ENCODE peak calls at places on chromosomes 16 and 17, in five cellular contexts. U is Peyer's patch, S is WTC11, P is B cell, Q is ovary. M is an unnamed sample.

GRCh38 chr16:89828199-89828869 is at the start of gene SPIRE2:
- DNase-seq in Q (peak), P (peak), U (peak), S (peak), M (peak)

GRCh38 chr17:80474231-80474932 is 2.0 kb downstream of the NPTX1 start:
- DNase-seq in U (no peak), S (no peak), P (peak), Q (no peak), M (no peak)

GRCh38 chr17:82938486-82939212 is 98.8 kb upstream of the ZNF750 start:
- DNase-seq in Q (peak), S (peak), U (no peak), P (no peak), M (no peak)

GRCh38 chr17:35559495-35559894 is 1.1 kb downstream of the SLFN14 start:
- DNase-seq in Q (no peak), S (no peak), P (no peak), U (no peak), M (no peak)

GRCh38 chr16:77387810-77388209 is 47.0 kb downstream of the ADAMTS18 start:
- DNase-seq in S (no peak), Q (no peak), U (no peak), P (no peak), M (no peak)

GRCh38 chr16:8679156-8679555 is 4.7 kb downstream of the ABAT start:
- DNase-seq in S (no peak), U (no peak), Q (no peak), P (no peak), M (no peak)

GRCh38 chr17:63701477-63702222 is 1.7 kb upstream of the LIMD2 start:
- DNase-seq in U (peak), S (no peak), P (peak), Q (no peak), M (peak)

GRCh38 chr17:69524854-69525253 is 110.4 kb downstream of the MAP2K6 start:
- DNase-seq in Q (no peak), S (no peak), P (no peak), U (no peak), M (no peak)

GRCh38 chr17:61040666-61041065 is 359.0 kb upstream of the TBX2 start:
- DNase-seq in Q (no peak), S (no peak), U (no peak), P (no peak), M (no peak)

GRCh38 chr16:87146676-87147075 is 170.5 kb downstream of the C16orf95 start:
- DNase-seq in U (no peak), Q (no peak), S (no peak), P (no peak), M (no peak)

GRCh38 chr17:65182233-65182632 is 45.1 kb downstream of the RGS9 start:
- DNase-seq in Q (no peak), U (no peak), P (no peak), S (no peak), M (no peak)
- TF ChIP-seq CTCF in Q (no peak), U (no peak), P (no peak), S (no peak), M (no peak)

GRCh38 chr17:19412510-19412909 is 1.5 kb downstream of the RNF112 start:
- DNase-seq in Q (no peak), P (no peak), U (no peak), S (no peak), M (no peak)

GRCh38 chr17:19410101-19410500 is 931 bp upstream of the RNF112 start:
- DNase-seq in U (no peak), Q (no peak), P (no peak), S (no peak), M (no peak)

GRCh38 chr17:19411641-19412040 is 609 bp downstream of the RNF112 start:
- DNase-seq in P (no peak), Q (no peak), U (no peak), S (no peak), M (no peak)

GRCh38 chr17:19409509-19409908 is 1.5 kb upstream of the RNF112 start:
- DNase-seq in Q (no peak), U (no peak), P (no peak), S (no peak), M (no peak)

DNA sequence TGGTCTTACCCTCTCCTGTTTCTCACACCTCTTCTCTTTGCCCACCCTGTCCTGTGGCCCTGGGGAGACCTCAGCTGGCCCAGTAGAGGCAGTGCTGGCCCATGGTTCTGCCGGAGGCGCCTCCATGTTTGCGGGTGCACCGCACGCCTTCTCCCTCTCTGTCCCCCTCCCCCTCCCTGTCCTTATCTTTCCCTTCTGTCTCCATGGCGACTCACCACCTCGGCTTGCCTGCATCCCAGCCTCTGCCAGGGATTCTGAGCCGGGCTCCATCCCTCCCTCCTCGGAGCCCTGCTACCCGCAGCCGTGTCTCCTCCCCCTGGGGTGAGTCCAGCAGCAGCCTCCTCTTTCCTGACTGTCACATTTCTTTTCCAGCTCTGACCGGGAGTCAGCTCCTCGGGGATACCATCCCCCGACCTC is at the start of gene RNF112:
- DNase-seq in S (no peak), U (no peak), P (no peak), Q (no peak), M (no peak)
- TF ChIP-seq CTCF in S (no peak), U (no peak), P (no peak), Q (no peak), M (no peak)

GRCh38 chr16:81350306-81350615 is 35.5 kb downstream of the GAN start:
- DNase-seq in Q (no peak), S (no peak), P (no peak), U (no peak), M (no peak)
- TF ChIP-seq CTCF in Q (no peak), S (no peak), P (no peak), U (peak), M (no peak)

DNA sequence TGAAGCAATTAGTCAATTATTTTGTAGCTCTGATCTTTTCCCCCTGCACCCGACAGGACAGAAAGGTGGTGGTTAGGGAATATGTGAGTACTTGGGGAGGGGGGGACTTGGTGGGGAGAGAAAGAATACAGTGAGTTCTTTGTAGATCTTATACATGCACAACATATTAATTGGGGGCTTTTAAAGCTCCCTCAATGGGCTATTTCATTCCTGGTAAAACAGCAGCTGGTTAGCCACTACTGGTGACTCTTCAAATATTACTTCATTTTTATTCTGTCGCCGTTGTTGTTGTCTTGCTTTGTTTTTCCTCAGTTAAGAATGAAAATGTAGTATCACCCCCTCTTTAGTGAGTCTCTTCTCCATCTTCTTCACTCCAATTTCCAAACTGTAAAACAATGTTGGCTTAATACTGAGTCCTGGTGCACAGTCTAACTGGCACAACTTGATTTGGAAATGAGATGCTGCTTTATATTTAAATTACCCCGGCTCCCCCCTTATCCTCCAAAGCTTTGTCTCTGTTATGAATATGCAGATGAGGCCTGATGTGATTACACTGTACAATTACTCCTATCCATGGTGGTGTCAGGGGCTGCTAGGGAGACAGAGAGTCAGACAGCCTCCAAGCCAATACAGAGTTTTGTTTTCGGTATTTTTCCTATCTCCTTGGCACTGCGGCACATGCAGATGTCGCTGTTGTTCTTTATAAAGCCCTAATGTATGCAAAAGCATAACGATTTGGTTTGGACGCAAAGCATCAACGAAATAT is 256.8 kb upstream of the PMFBP1 start:
- DNase-seq in S (no peak), U (no peak), Q (no peak), P (no peak), M (no peak)
- TF ChIP-seq CTCF in S (no peak), U (no peak), Q (no peak), P (no peak), M (no peak)

DNA sequence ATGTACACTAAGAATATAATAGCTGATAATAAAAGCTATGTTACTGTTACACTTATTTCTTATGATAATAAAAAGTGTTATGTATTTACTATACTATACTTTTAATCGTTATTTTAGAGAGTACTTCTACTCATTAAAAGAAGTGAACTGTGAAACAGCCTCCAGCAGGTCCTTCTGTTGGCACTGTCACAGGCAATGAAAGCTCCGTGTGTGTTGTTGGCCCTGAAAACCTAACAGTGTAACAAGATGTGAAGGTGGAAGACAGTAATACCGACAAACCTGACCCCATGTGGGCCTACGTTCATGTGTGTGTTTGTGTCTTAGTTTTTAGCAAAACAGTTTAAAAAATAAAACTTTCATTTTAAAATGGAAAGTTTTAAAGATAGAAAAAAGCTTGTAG is 91.8 kb downstream of the STH start:
- DNase-seq in S (no peak), U (no peak), Q (no peak), P (no peak), M (no peak)
- TF ChIP-seq CTCF in S (no peak), U (no peak), Q (no peak), P (no peak), M (no peak)

GRCh38 chr17:45722161-45722560 is 62.0 kb upstream of the CRHR1 start:
- DNase-seq in P (no peak), Q (no peak), U (no peak), S (peak), M (no peak)
- TF ChIP-seq CTCF in P (no peak), Q (no peak), U (no peak), S (no peak), M (no peak)

DNA sequence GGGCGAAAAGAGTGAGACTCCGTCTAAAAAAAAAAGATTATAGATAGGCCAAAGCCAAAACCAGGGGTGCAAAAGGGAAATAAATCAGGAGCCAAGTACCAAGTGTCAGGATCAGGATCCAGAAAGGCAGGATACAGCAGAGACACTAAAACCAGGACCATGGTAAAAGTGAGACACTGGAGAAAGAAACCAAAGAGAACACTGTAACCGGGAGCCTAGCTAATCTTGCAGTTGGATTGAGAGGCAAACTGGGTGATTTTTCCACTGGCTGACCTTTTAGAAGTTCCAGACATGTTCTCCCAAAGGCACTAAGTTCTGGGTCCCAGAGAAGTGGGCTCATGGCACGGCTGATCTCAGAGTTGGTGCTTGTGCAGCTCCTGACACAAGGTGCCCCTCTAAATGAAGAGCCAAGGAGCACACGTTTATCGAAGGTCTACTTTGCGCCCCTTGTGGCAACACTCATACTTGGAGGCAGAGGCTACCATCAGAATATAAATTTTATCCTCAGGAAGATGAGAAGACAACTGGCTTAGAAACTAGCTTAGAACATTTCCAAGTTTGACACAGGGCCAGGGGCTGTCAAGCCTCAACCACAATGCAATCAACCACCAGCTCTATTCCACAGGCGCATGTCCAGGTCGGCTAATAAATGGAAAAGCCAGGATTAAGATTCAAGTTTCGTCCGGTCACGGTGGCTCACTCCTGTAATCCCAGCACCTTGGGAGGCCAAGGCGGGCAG is 27.5 kb upstream of the HELZ start:
- DNase-seq in Q (no peak), S (peak), P (no peak), U (no peak), M (no peak)
- TF ChIP-seq CTCF in Q (no peak), S (peak), P (no peak), U (no peak), M (peak)

GRCh38 chr17:781920-782731 is at the start of the genes GLOD4 and MRM3:
- DNase-seq in P (peak), S (peak), Q (peak), U (peak), M (peak)
- TF ChIP-seq CTCF in P (no peak), S (no peak), Q (peak), U (peak), M (no peak)

M was measured in natural killer cell.